ENCODE peak calls at places on chromosomes 2 and 18, in ten cellular contexts. R is fibroblast of lung, G is adrenal gland, P is K562, X is body of pancreas, O is lung, Z is endodermal cell, D is thoracic aorta, V is heart right ventricle, M is heart left ventricle. K is an unnamed sample. For H3K9me3, the result is how much of the 10 kb centered on the place peaks cover.

GRCh38 chr18:27185025-27185763 is at the start of gene CHST9:
- DNase-seq in R (no peak), G (peak), P (no peak), X (peak), O (no peak), Z (peak), D (no peak), V (peak), M (peak), K (no peak)

GRCh38 chr2:22326250-22326649 is 1058.7 kb upstream of the KLHL29 start:
- DNase-seq in R (no peak), G (no peak), P (no peak), X (no peak), O (no peak), Z (no peak), D (no peak), V (no peak), M (no peak), K (no peak)

GRCh38 chr2:200814276-200814815 is 2.6 kb downstream of the BZW1 start:
- DNase-seq in R (no peak), G (no peak), P (no peak), X (no peak), O (no peak), Z (no peak), D (no peak), V (no peak), M (no peak), K (no peak)

GRCh38 chr18:27312853-27313252 is 127.7 kb upstream of the CHST9 start:
- DNase-seq in R (no peak), G (no peak), P (no peak), X (no peak), O (no peak), Z (no peak), D (no peak), V (no peak), M (no peak), K (no peak)

GRCh38 chr2:73031725-73032701 is 39.5 kb downstream of the SFXN5 start:
- DNase-seq in R (no peak), G (no peak), P (no peak), X (no peak), O (no peak), Z (no peak), D (no peak), V (no peak), M (no peak), K (no peak)

GRCh38 chr2:148021059-148021985 is at the start of gene MBD5:
- DNase-seq in R (peak), G (peak), P (peak), X (peak), O (peak), Z (peak), D (peak), V (no peak), M (peak), K (peak)

GRCh38 chr18:75456277-75456676 is 28.8 kb upstream of the SMIM21 start:
- DNase-seq in R (peak), G (no peak), P (no peak), X (no peak), O (no peak), Z (no peak), D (no peak), V (no peak), M (no peak), K (no peak)

GRCh38 chr18:54805571-54806334 is 22.5 kb upstream of the RAB27B start:
- DNase-seq in R (peak), G (peak), P (peak), X (no peak), O (no peak), Z (no peak), D (no peak), V (no peak), M (no peak), K (no peak)

GRCh38 chr18:11859903-11860407 is 8.7 kb downstream of the CHMP1B start:
- DNase-seq in R (peak), G (no peak), P (no peak), X (no peak), O (no peak), Z (peak), D (no peak), V (no peak), M (no peak), K (no peak)

GRCh38 chr2:169119117-169119770 is 49.9 kb downstream of the DHRS9 start:
- DNase-seq in R (no peak), G (no peak), P (no peak), X (no peak), O (no peak), Z (no peak), D (no peak), V (no peak), M (no peak), K (no peak)

GRCh38 chr2:60948926-60949579 is 67.7 kb downstream of the REL start:
- DNase-seq in R (peak), G (no peak), P (no peak), X (no peak), O (no peak), Z (no peak), D (no peak), V (no peak), M (no peak), K (no peak)

GRCh38 chr2:179298666-179299065 is 34.0 kb upstream of the SESTD1 start:
- DNase-seq in R (no peak), G (no peak), P (no peak), X (no peak), O (no peak), Z (no peak), D (no peak), V (no peak), M (no peak), K (no peak)

GRCh38 chr2:62578837-62579640 is 73.0 kb upstream of the TMEM17 start:
- DNase-seq in R (peak), G (no peak), P (no peak), X (peak), O (no peak), Z (no peak), D (no peak), V (no peak), M (no peak), K (no peak)

GRCh38 chr2:72975017-72975416 is 57.7 kb downstream of the EMX1 start:
- DNase-seq in R (no peak), G (no peak), P (no peak), X (no peak), O (no peak), Z (no peak), D (no peak), V (no peak), M (no peak), K (no peak)

GRCh38 chr2:33213648-33214047 is 262.8 kb upstream of the RASGRP3 start:
- DNase-seq in R (no peak), G (no peak), P (no peak), X (no peak), O (no peak), Z (no peak), D (no peak), V (no peak), M (no peak), K (no peak)

GRCh38 chr2:218043701-218044109 is 25.3 kb upstream of the RUFY4 start:
- DNase-seq in R (no peak), G (no peak), P (no peak), X (no peak), O (no peak), Z (no peak), D (no peak), V (no peak), M (no peak), K (no peak)

GRCh38 chr2:182890305-182890704 is 23.9 kb upstream of the FRZB start:
- DNase-seq in R (no peak), G (no peak), P (no peak), X (no peak), O (no peak), Z (no peak), D (no peak), V (no peak), M (no peak), K (no peak)

GRCh38 chr2:147096671-147097070 is 748.2 kb upstream of the ACVR2A start:
- DNase-seq in R (no peak), G (no peak), P (no peak), X (no peak), O (no peak), Z (no peak), D (no peak), V (no peak), M (no peak), K (no peak)

GRCh38 chr18:58893388-58894099 is 28.9 kb downstream of the ZNF532 start:
- DNase-seq in R (no peak), G (no peak), P (no peak), X (no peak), O (no peak), Z (no peak), D (no peak), V (no peak), M (no peak), K (no peak)

GRCh38 chr2:157420771-157421323 is 23.0 kb downstream of the CYTIP start:
- DNase-seq in R (peak), G (no peak), P (no peak), X (no peak), O (no peak), Z (no peak), D (no peak), V (no peak), M (no peak), K (no peak)

GRCh38 chr2:186862869-186863709 is 14.1 kb upstream of the ZSWIM2 start:
- DNase-seq in R (peak), G (no peak), P (peak), X (no peak), O (no peak), Z (no peak), D (no peak), V (no peak), M (no peak), K (no peak)

GRCh38 chr2:238128061-238129040 is 10.1 kb upstream of the KLHL30 start:
- DNase-seq in R (no peak), G (no peak), P (no peak), X (no peak), O (no peak), Z (peak), D (no peak), V (no peak), M (no peak), K (no peak)

GRCh38 chr2:138236142-138236541 is 265.4 kb upstream of the SPOPL start:
- DNase-seq in R (no peak), G (no peak), P (no peak), X (no peak), O (no peak), Z (no peak), D (no peak), V (no peak), M (no peak), K (no peak)

GRCh38 chr2:105294844-105295481 is 34.6 kb downstream of the TGFBRAP1 start:
- DNase-seq in R (peak), G (peak), P (peak), X (peak), O (no peak), Z (peak), D (no peak), V (peak), M (no peak), K (no peak)

GRCh38 chr18:29181151-29181901 is 1004.4 kb upstream of the CDH2 start:
- DNase-seq in R (peak), G (peak), P (no peak), X (peak), O (no peak), Z (no peak), D (peak), V (no peak), M (no peak), K (no peak)

GRCh38 chr2:191976436-191976835 is 129.5 kb upstream of the CAVIN2 start:
- DNase-seq in R (peak), G (no peak), P (no peak), X (no peak), O (no peak), Z (no peak), D (no peak), V (no peak), M (no peak), K (no peak)

GRCh38 chr2:135066710-135067109 is 14.6 kb downstream of the RAB3GAP1 start:
- DNase-seq in R (no peak), G (no peak), P (no peak), X (no peak), O (no peak), Z (no peak), D (no peak), V (no peak), M (no peak), K (no peak)

GRCh38 chr2:173235947-173236803 is 118.5 kb upstream of the CDCA7 start:
- DNase-seq in R (no peak), G (no peak), P (no peak), X (no peak), O (no peak), Z (peak), D (no peak), V (no peak), M (no peak), K (no peak)

GRCh38 chr2:223052710-223053261 is 796 bp downstream of the KCNE4 start:
- DNase-seq in R (no peak), G (no peak), P (no peak), X (peak), O (no peak), Z (no peak), D (no peak), V (no peak), M (no peak), K (no peak)

GRCh38 chr2:20635698-20636584 is 15.0 kb downstream of the HS1BP3 start:
- DNase-seq in R (peak), G (peak), P (peak), X (peak), O (peak), Z (peak), D (no peak), V (peak), M (peak), K (peak)

GRCh38 chr2:215622836-215623235 is 187.0 kb upstream of the FN1 start:
- DNase-seq in R (peak), G (no peak), P (no peak), X (no peak), O (no peak), Z (no peak), D (no peak), V (no peak), M (no peak), K (no peak)

GRCh38 chr2:112728384-112729175 is 7.8 kb downstream of the NT5DC4 start:
- DNase-seq in R (no peak), G (no peak), P (no peak), X (no peak), O (peak), Z (no peak), D (no peak), V (no peak), M (no peak), K (no peak)

GRCh38 chr18:4578449-4578848 is 123.3 kb upstream of the DLGAP1 start:
- DNase-seq in R (no peak), G (no peak), P (no peak), X (no peak), O (no peak), Z (no peak), D (no peak), V (no peak), M (no peak), K (no peak)

GRCh38 chr2:238362611-238363010 is 42.3 kb downstream of the TRAF3IP1 start:
- DNase-seq in R (peak), G (no peak), P (no peak), X (no peak), O (no peak), Z (no peak), D (no peak), V (no peak), M (no peak), K (no peak)

GRCh38 chr2:226754821-226755536 is 44.6 kb downstream of the IRS1 start:
- DNase-seq in R (peak), G (no peak), P (no peak), X (no peak), O (no peak), Z (no peak), D (no peak), V (no peak), M (no peak), K (no peak)
- H3K27ac ChIP-seq in R (peak), G (no peak), P (no peak), X (no peak), O (peak), Z (no peak), D (peak), V (peak), M (peak), K (no peak)

DNA sequence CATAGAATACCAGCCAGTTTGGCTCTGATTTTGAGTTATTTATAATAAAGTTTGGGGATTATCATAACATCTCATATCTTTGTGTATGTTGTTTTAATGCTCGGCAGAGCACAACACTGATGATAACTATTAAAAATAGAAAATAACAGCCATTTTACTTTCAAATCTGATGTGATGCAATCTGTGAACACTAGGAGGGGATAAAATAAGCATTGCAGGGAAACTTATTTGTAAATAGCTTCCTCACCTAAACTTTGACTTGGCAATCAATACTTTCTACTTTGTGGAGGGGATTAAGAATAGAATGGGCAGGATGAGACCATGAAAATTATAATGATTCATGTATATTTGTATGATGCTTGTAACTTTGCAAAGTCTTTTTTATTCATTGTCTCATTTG is 54.4 kb downstream of the USP14 start:
- DNase-seq in R (peak), G (no peak), P (peak), X (no peak), O (no peak), Z (no peak), D (no peak), V (no peak), M (no peak), K (no peak)
- TF ChIP-seq CTCF in R (no peak), G (no peak), P (no peak), X (no peak), O (no peak), Z (peak), D (no peak), V (no peak), M (no peak), K (no peak)

DNA sequence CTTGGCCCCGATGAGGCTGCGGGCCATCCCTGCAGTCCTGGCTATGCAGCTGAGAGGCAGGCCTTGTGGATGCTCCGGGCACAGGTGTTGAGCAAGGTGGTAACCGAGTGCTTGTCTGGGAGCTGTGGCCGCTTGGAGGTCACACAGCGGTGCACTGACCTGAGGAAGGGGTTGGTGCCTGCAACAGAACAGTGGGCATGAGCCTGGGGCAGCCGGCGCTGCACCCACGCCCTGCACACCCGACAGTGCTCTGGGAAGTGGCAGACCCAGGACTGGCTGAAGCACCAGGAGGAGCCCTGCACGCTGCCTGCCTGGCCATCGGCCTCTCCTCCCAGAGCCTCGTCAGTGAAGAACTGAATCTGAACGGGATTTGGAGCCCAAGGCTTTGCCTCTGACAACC is 8.2 kb upstream of the POTEE start:
- DNase-seq in R (no peak), G (no peak), P (no peak), X (no peak), O (no peak), Z (peak), D (no peak), V (no peak), M (no peak), K (no peak)
- H3K9me3 ChIP-seq in R (under half), G (under half), P (under half), X (under half), O (under half), Z (under half), D (under half), V (under half), M (under half), K (under half)

GRCh38 chr2:101556033-101556459 is 81.1 kb upstream of the RFX8 start:
- DNase-seq in R (no peak), G (no peak), P (no peak), X (no peak), O (no peak), Z (no peak), D (no peak), V (no peak), M (no peak), K (no peak)

GRCh38 chr2:101558740-101559508 is 84.0 kb upstream of the RFX8 start:
- DNase-seq in R (peak), G (no peak), P (no peak), X (no peak), O (no peak), Z (no peak), D (no peak), V (peak), M (peak), K (no peak)

GRCh38 chr2:101560780-101561315 is 85.9 kb upstream of the RFX8 start:
- DNase-seq in R (no peak), G (no peak), P (no peak), X (no peak), O (no peak), Z (no peak), D (no peak), V (no peak), M (no peak), K (no peak)

GRCh38 chr2:101563849-101564248 is 88.9 kb upstream of the RFX8 start:
- DNase-seq in R (no peak), G (no peak), P (no peak), X (no peak), O (no peak), Z (no peak), D (no peak), V (no peak), M (no peak), K (no peak)

GRCh38 chr2:101559576-101559975 is 84.7 kb upstream of the RFX8 start:
- DNase-seq in R (peak), G (no peak), P (no peak), X (no peak), O (no peak), Z (no peak), D (no peak), V (peak), M (peak), K (no peak)
- H3K27ac ChIP-seq in R (peak), G (no peak), P (no peak), X (no peak), O (peak), Z (no peak), D (peak), V (peak), M (peak), K (no peak)

GRCh38 chr2:39494784-39495251 is 57.7 kb upstream of the MAP4K3 start:
- DNase-seq in R (peak), G (no peak), P (no peak), X (peak), O (no peak), Z (peak), D (no peak), V (peak), M (peak), K (no peak)
- TF ChIP-seq CTCF in R (no peak), G (no peak), P (no peak), X (no peak), O (no peak), Z (no peak), D (no peak), V (no peak), M (no peak), K (no peak)

GRCh38 chr2:95143838-95144237 is 15.8 kb downstream of the ZNF514 start:
- DNase-seq in R (no peak), G (no peak), P (no peak), X (no peak), O (no peak), Z (no peak), D (no peak), V (no peak), M (no peak), K (no peak)
- H3K9me3 ChIP-seq in R (under half), G (under half), P (under half), X (under half), O (under half), Z (half or more), D (half or more), V (under half), M (half or more), K (half or more)

GRCh38 chr2:118784860-118785259 is 62.6 kb downstream of the EN1 start:
- DNase-seq in R (no peak), G (no peak), P (no peak), X (no peak), O (no peak), Z (peak), D (no peak), V (no peak), M (no peak), K (no peak)

GRCh38 chr2:118774458-118775133 is 72.9 kb downstream of the EN1 start:
- DNase-seq in R (peak), G (peak), P (peak), X (peak), O (no peak), Z (peak), D (no peak), V (peak), M (peak), K (no peak)

GRCh38 chr2:118779362-118779761 is 68.1 kb downstream of the EN1 start:
- DNase-seq in R (no peak), G (no peak), P (no peak), X (no peak), O (no peak), Z (no peak), D (no peak), V (no peak), M (no peak), K (no peak)
- H3K27ac ChIP-seq in R (no peak), G (no peak), P (no peak), X (no peak), O (no peak), Z (no peak), D (no peak), V (no peak), M (no peak), K (no peak)

GRCh38 chr2:226797289-226797988 is 2.2 kb downstream of the IRS1 start:
- DNase-seq in R (peak), G (peak), P (no peak), X (peak), O (no peak), Z (no peak), D (no peak), V (peak), M (peak), K (peak)

GRCh38 chr2:226799976-226800940 is 638 bp upstream of the IRS1 start:
- DNase-seq in R (peak), G (peak), P (no peak), X (peak), O (peak), Z (peak), D (no peak), V (peak), M (peak), K (no peak)

GRCh38 chr2:226797989-226798421 is 1.6 kb downstream of the IRS1 start:
- DNase-seq in R (peak), G (no peak), P (no peak), X (no peak), O (no peak), Z (no peak), D (no peak), V (peak), M (peak), K (no peak)

GRCh38 chr2:226799211-226799975 is at the start of gene IRS1:
- DNase-seq in R (peak), G (peak), P (peak), X (peak), O (peak), Z (peak), D (peak), V (peak), M (peak), K (peak)

GRCh38 chr2:226798422-226799210 is 1.0 kb downstream of the IRS1 start:
- DNase-seq in R (peak), G (peak), P (no peak), X (peak), O (peak), Z (peak), D (no peak), V (peak), M (peak), K (no peak)
- TF ChIP-seq CTCF in R (peak), G (no peak), P (no peak), X (no peak), O (no peak), Z (peak), D (no peak), V (peak), M (no peak), K (peak)